ENCODE peak calls at places on chromosomes 7 and 10, in nine cellular contexts. N is activated T-cell treated with anti-CD3 and anti-CD28 coated beads for 24 hours; Q is CD8-positive, alpha-beta memory T cell; E is KBM-7; D is C1 segment of cervical spinal cord; Y is NCI-H446; T is right atrium auricular region; J is activated naive CD8-positive, alpha-beta T cell treated with anti-CD3 and anti-CD28 coated beads, Interleukin-2, amount 50 U/mL, for 24 hours; X is fibroblast of the conjunctiva. O is an unnamed sample.

GRCh38 chr10:76356557-76356956 is 925.1 kb downstream of the LRMDA start:
- DNase-seq in D (no peak), J (no peak), E (no peak), Q (no peak), T (no peak), X (no peak), Y (no peak), N (no peak), O (no peak)

GRCh38 chr10:119750391-119751230 is 24.8 kb downstream of the INPP5F start:
- DNase-seq in X (peak), E (peak), Q (peak), T (peak), N (peak), D (no peak), Y (peak), J (peak), O (peak)

GRCh38 chr10:82922046-82922445 is 1047.1 kb downstream of the NRG3 start:
- DNase-seq in X (no peak), D (no peak), E (no peak), N (no peak), Y (no peak), Q (no peak), J (no peak), T (no peak), O (no peak)

GRCh38 chr7:25173184-25173583 is 48.1 kb upstream of the CYCS start:
- DNase-seq in N (no peak), J (no peak), X (no peak), Q (no peak), E (no peak), D (no peak), Y (no peak), T (no peak), O (no peak)

GRCh38 chr10:121710207-121710606 is 112.0 kb upstream of the FGFR2 start:
- DNase-seq in N (no peak), T (peak), E (no peak), Q (no peak), X (no peak), Y (no peak), D (no peak), J (no peak), O (no peak)

GRCh38 chr7:101077303-101078086 is 7.8 kb upstream of the TRIM56 start:
- DNase-seq in J (peak), D (no peak), N (peak), T (peak), X (peak), Q (peak), Y (peak), E (peak), O (peak)

GRCh38 chr10:68598978-68599753 is 39.0 kb downstream of the TET1 start:
- DNase-seq in E (no peak), N (no peak), D (no peak), J (no peak), Y (no peak), T (no peak), Q (no peak), X (peak), O (no peak)

GRCh38 chr10:95290801-95291633 is at the start of gene PDLIM1:
- DNase-seq in E (peak), J (peak), X (no peak), D (no peak), Q (peak), Y (no peak), T (peak), N (no peak), O (peak)

GRCh38 chr7:48511021-48511579 is 339.8 kb downstream of the ABCA13 start:
- DNase-seq in N (no peak), D (no peak), J (no peak), E (no peak), Q (no peak), X (no peak), T (no peak), Y (peak), O (no peak)

GRCh38 chr7:119197872-119198527 is 973.5 kb downstream of the ANKRD7 start:
- DNase-seq in E (peak), Q (no peak), N (no peak), T (no peak), J (peak), D (no peak), X (peak), Y (no peak), O (no peak)